ENCODE peak calls at places on chromosomes 11 and 22, in five cellular contexts. One of them, this sample, is unnamed. For H3K4me1 and H3K9me3, the result is how much of the 10 kb centered on the place peaks cover.

GRCh38 chr11:115317428-115318185 is 186.6 kb downstream of the CADM1 start:
- DNase-seq in A549: no peak
- DNase-seq in ovary: no peak
- DNase-seq in keratinocyte: no peak
- DNase-seq in IMR-90: peak
- DNase-seq in this sample: no peak

GRCh38 chr22:23841292-23841691 is 2.5 kb upstream of the DERL3 start:
- DNase-seq in A549: no peak
- DNase-seq in ovary: no peak
- DNase-seq in keratinocyte: no peak
- DNase-seq in IMR-90: no peak
- DNase-seq in this sample: no peak

GRCh38 chr11:9265211-9266131 is at the start of gene DENND5A:
- DNase-seq in A549: peak
- DNase-seq in ovary: peak
- DNase-seq in keratinocyte: peak
- DNase-seq in IMR-90: peak
- DNase-seq in this sample: peak

GRCh38 chr11:130677486-130678153 is 229.2 kb downstream of the ADAMTS15 start:
- DNase-seq in A549: no peak
- DNase-seq in ovary: no peak
- DNase-seq in keratinocyte: peak
- DNase-seq in IMR-90: peak
- DNase-seq in this sample: peak

GRCh38 chr11:34114014-34114413 is 8.6 kb downstream of the NAT10 start:
- DNase-seq in A549: no peak
- DNase-seq in ovary: no peak
- DNase-seq in keratinocyte: no peak
- DNase-seq in IMR-90: no peak
- DNase-seq in this sample: no peak

GRCh38 chr11:48341466-48341865 is 16.7 kb downstream of the OR4C3 start:
- DNase-seq in A549: no peak
- DNase-seq in ovary: no peak
- DNase-seq in keratinocyte: no peak
- DNase-seq in IMR-90: no peak
- DNase-seq in this sample: no peak

GRCh38 chr11:83568474-83568873 is 282.3 kb upstream of the CCDC90B start:
- DNase-seq in A549: no peak
- DNase-seq in ovary: no peak
- DNase-seq in keratinocyte: no peak
- DNase-seq in IMR-90: no peak
- DNase-seq in this sample: no peak

GRCh38 chr11:112558691-112559090 is 298.0 kb upstream of the PLET1 start:
- DNase-seq in A549: no peak
- DNase-seq in ovary: no peak
- DNase-seq in keratinocyte: no peak
- DNase-seq in IMR-90: peak
- DNase-seq in this sample: no peak

GRCh38 chr11:2794947-2795346 is 90.6 kb downstream of the CDKN1C start:
- DNase-seq in A549: no peak
- DNase-seq in ovary: peak
- DNase-seq in keratinocyte: no peak
- DNase-seq in IMR-90: no peak
- DNase-seq in this sample: no peak

GRCh38 chr11:86570457-86570856 is 102.0 kb downstream of the ME3 start:
- DNase-seq in A549: no peak
- DNase-seq in ovary: no peak
- DNase-seq in keratinocyte: no peak
- DNase-seq in IMR-90: no peak
- DNase-seq in this sample: no peak

GRCh38 chr11:78277314-78277994 is 88.7 kb downstream of the USP35 start:
- DNase-seq in A549: no peak
- DNase-seq in ovary: no peak
- DNase-seq in keratinocyte: no peak
- DNase-seq in IMR-90: no peak
- DNase-seq in this sample: no peak

GRCh38 chr11:1992111-1992510 is 5.5 kb downstream of the H19 start:
- DNase-seq in A549: no peak
- DNase-seq in ovary: peak
- DNase-seq in keratinocyte: no peak
- DNase-seq in IMR-90: no peak
- DNase-seq in this sample: no peak

GRCh38 chr22:28986366-28986765 is 75.3 kb downstream of the C22orf31 start:
- DNase-seq in A549: no peak
- DNase-seq in ovary: no peak
- DNase-seq in keratinocyte: no peak
- DNase-seq in IMR-90: no peak
- DNase-seq in this sample: no peak

GRCh38 chr11:79570104-79570503 is 129.3 kb upstream of the TENM4 start:
- DNase-seq in A549: no peak
- DNase-seq in ovary: no peak
- DNase-seq in keratinocyte: no peak
- DNase-seq in IMR-90: no peak
- DNase-seq in this sample: no peak

GRCh38 chr11:114060402-114061052 is 1.0 kb downstream of the ZBTB16 start:
- DNase-seq in A549: no peak
- DNase-seq in ovary: no peak
- DNase-seq in keratinocyte: no peak
- DNase-seq in IMR-90: no peak
- DNase-seq in this sample: peak

GRCh38 chr11:13012037-13012693 is 3.0 kb downstream of the RASSF10 start:
- DNase-seq in A549: no peak
- DNase-seq in ovary: no peak
- DNase-seq in keratinocyte: no peak
- DNase-seq in IMR-90: no peak
- DNase-seq in this sample: no peak

GRCh38 chr22:42769574-42770447 is 49.1 kb upstream of the A4GALT start:
- DNase-seq in A549: no peak
- DNase-seq in ovary: peak
- DNase-seq in keratinocyte: no peak
- DNase-seq in IMR-90: peak
- DNase-seq in this sample: peak

GRCh38 chr11:132205496-132205895 is 835.1 kb downstream of the NTM start:
- DNase-seq in A549: no peak
- DNase-seq in ovary: no peak
- DNase-seq in keratinocyte: no peak
- DNase-seq in IMR-90: no peak
- DNase-seq in this sample: no peak

GRCh38 chr22:22773979-22774738 is 113.5 kb upstream of the IGLL5 start:
- DNase-seq in A549: no peak
- DNase-seq in ovary: no peak
- DNase-seq in keratinocyte: no peak
- DNase-seq in IMR-90: no peak
- DNase-seq in this sample: no peak

GRCh38 chr11:8335683-8336082 is 72.0 kb upstream of the LMO1 start:
- DNase-seq in A549: no peak
- DNase-seq in ovary: no peak
- DNase-seq in keratinocyte: no peak
- DNase-seq in IMR-90: peak
- DNase-seq in this sample: no peak

GRCh38 chr11:17585911-17586695 is 39.0 kb downstream of the OTOG start:
- DNase-seq in A549: no peak
- DNase-seq in ovary: no peak
- DNase-seq in keratinocyte: no peak
- DNase-seq in IMR-90: no peak
- DNase-seq in this sample: no peak

GRCh38 chr22:22093743-22094142 is 111.2 kb upstream of the TOP3B start:
- DNase-seq in A549: no peak
- DNase-seq in ovary: no peak
- DNase-seq in keratinocyte: no peak
- DNase-seq in IMR-90: peak
- DNase-seq in this sample: no peak

GRCh38 chr22:50640857-50641647 is 13.1 kb upstream of the ARSA start:
- DNase-seq in A549: no peak
- DNase-seq in ovary: no peak
- DNase-seq in keratinocyte: no peak
- DNase-seq in IMR-90: no peak
- DNase-seq in this sample: no peak

GRCh38 chr11:78812513-78813293 is 238.0 kb upstream of the NARS2 start:
- DNase-seq in A549: no peak
- DNase-seq in ovary: no peak
- DNase-seq in keratinocyte: no peak
- DNase-seq in IMR-90: peak
- DNase-seq in this sample: no peak

GRCh38 chr11:69245491-69246345 is 48.2 kb upstream of the MYEOV start:
- DNase-seq in A549: no peak
- DNase-seq in ovary: no peak
- DNase-seq in keratinocyte: no peak
- DNase-seq in IMR-90: no peak
- DNase-seq in this sample: peak

DNA sequence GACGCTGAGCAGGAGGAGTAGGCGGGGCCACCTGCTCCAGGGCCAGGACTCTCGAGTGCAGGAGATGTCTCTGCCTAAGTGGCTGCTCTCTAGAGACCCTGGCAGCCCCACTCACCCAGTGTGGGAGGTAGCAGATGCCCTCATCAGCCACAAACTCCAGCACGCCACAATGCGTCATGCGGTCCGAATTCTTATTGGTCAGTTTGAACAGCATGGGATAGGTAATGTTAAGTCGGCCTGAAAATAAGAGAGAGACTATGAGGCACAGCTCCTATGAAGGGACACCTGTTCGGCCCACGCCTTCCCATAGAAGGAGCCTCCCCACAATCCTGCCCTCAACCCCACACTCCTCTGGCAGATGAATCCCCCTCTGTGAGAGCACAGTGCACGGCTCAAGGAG is 7.4 kb downstream of the UFD1 start:
- DNase-seq in A549: no peak
- DNase-seq in ovary: no peak
- DNase-seq in keratinocyte: no peak
- DNase-seq in IMR-90: no peak
- DNase-seq in this sample: no peak
- H3K27ac ChIP-seq in A549: no peak
- H3K27ac ChIP-seq in ovary: no peak
- H3K27ac ChIP-seq in keratinocyte: no peak
- H3K27ac ChIP-seq in IMR-90: no peak
- H3K27ac ChIP-seq in this sample: no peak

GRCh38 chr11:6603287-6604080 is at the start of the genes ILK and RRP8:
- DNase-seq in A549: peak
- DNase-seq in ovary: peak
- DNase-seq in keratinocyte: peak
- DNase-seq in IMR-90: peak
- DNase-seq in this sample: peak
- H3K4me1 ChIP-seq in A549: under half
- H3K4me1 ChIP-seq in ovary: under half
- H3K4me1 ChIP-seq in keratinocyte: under half
- H3K4me1 ChIP-seq in IMR-90: under half
- H3K4me1 ChIP-seq in this sample: half or more

GRCh38 chr11:50214376-50214775 is 181.7 kb downstream of the OR4C45 start:
- DNase-seq in A549: no peak
- DNase-seq in ovary: no peak
- DNase-seq in keratinocyte: no peak
- DNase-seq in IMR-90: no peak
- DNase-seq in this sample: no peak
- H3K9me3 ChIP-seq in A549: under half
- H3K9me3 ChIP-seq in ovary: under half
- H3K9me3 ChIP-seq in keratinocyte: under half
- H3K9me3 ChIP-seq in IMR-90: under half
- H3K9me3 ChIP-seq in this sample: under half

GRCh38 chr11:62854825-62855570 is 15.6 kb upstream of the WDR74 start:
- DNase-seq in A549: no peak
- DNase-seq in ovary: no peak
- DNase-seq in keratinocyte: no peak
- DNase-seq in IMR-90: no peak
- DNase-seq in this sample: no peak

GRCh38 chr11:62855571-62856332 is 16.4 kb upstream of the WDR74 start:
- DNase-seq in A549: peak
- DNase-seq in ovary: peak
- DNase-seq in keratinocyte: peak
- DNase-seq in IMR-90: peak
- DNase-seq in this sample: peak

GRCh38 chr11:62853279-62853965 is 14.0 kb upstream of the WDR74 start:
- DNase-seq in A549: no peak
- DNase-seq in ovary: no peak
- DNase-seq in keratinocyte: no peak
- DNase-seq in IMR-90: no peak
- DNase-seq in this sample: no peak

GRCh38 chr11:62852523-62853188 is 13.3 kb upstream of the WDR74 start:
- DNase-seq in A549: no peak
- DNase-seq in ovary: no peak
- DNase-seq in keratinocyte: no peak
- DNase-seq in IMR-90: no peak
- DNase-seq in this sample: no peak

GRCh38 chr11:62854013-62854824 is 14.8 kb upstream of the WDR74 start:
- DNase-seq in A549: no peak
- DNase-seq in ovary: no peak
- DNase-seq in keratinocyte: no peak
- DNase-seq in IMR-90: no peak
- DNase-seq in this sample: no peak
- H3K27ac ChIP-seq in A549: peak
- H3K27ac ChIP-seq in ovary: no peak
- H3K27ac ChIP-seq in keratinocyte: peak
- H3K27ac ChIP-seq in IMR-90: no peak
- H3K27ac ChIP-seq in this sample: peak